ENCODE peak calls at places on chromosomes 5 and 9, in seven cellular contexts. A is CD8-positive, alpha-beta T cell; C is IMR-90; G is colonic mucosa; I is cardiac muscle cell; M is ovary; V is heart left ventricle. U is an unnamed sample. For H3K4me1, the result is how much of the 10 kb centered on the place peaks cover.

GRCh38 chr5:172347653-172348052 is 64.1 kb upstream of the UBTD2 start:
- DNase-seq in I (no peak), G (no peak), A (no peak), V (no peak), M (no peak), C (peak), U (no peak)

GRCh38 chr5:101878190-101878589 is 417.9 kb downstream of the SLCO4C1 start:
- DNase-seq in M (no peak), C (no peak), G (no peak), V (no peak), A (no peak), I (no peak), U (no peak)

GRCh38 chr9:22446950-22447606 is 454 bp downstream of the DMRTA1 start:
- DNase-seq in M (no peak), V (peak), I (peak), C (peak), A (peak), G (peak), U (peak)

GRCh38 chr5:78268361-78268760 is 26.1 kb downstream of the AP3B1 start:
- DNase-seq in A (no peak), M (no peak), G (no peak), V (no peak), I (no peak), C (no peak), U (no peak)

GRCh38 chr5:169298193-169298592 is 2.7 kb downstream of the SLIT3 start:
- DNase-seq in I (no peak), C (no peak), G (no peak), M (no peak), V (no peak), A (no peak), U (no peak)

GRCh38 chr9:68427216-68427994 is 71.0 kb downstream of the PGM5 start:
- DNase-seq in G (no peak), I (no peak), A (no peak), V (no peak), M (no peak), C (no peak), U (no peak)

GRCh38 chr5:87322381-87322780 is 54.7 kb downstream of the RASA1 start:
- DNase-seq in V (no peak), A (no peak), M (no peak), C (no peak), G (no peak), I (no peak), U (no peak)

GRCh38 chr9:104772707-104773106 is 8.8 kb downstream of the NIPSNAP3B start:
- DNase-seq in M (no peak), I (no peak), V (no peak), C (no peak), A (no peak), G (no peak), U (no peak)

GRCh38 chr5:100643473-100643872 is 108.3 kb downstream of the FAM174A start:
- DNase-seq in G (no peak), A (no peak), I (no peak), V (no peak), M (no peak), C (no peak), U (no peak)

GRCh38 chr5:72036951-72037350 is 70.3 kb upstream of the MAP1B start:
- DNase-seq in C (peak), M (no peak), A (no peak), V (no peak), I (peak), G (no peak), U (no peak)

GRCh38 chr9:122261469-122261881 is 3.2 kb downstream of the RBM18 start:
- DNase-seq in A (no peak), C (peak), I (no peak), V (peak), G (peak), M (peak), U (peak)

GRCh38 chr5:39624268-39624886 is 199.6 kb upstream of the DAB2 start:
- DNase-seq in C (peak), V (no peak), I (no peak), G (peak), A (no peak), M (no peak), U (peak)

GRCh38 chr9:12640021-12640587 is 53.1 kb upstream of the TYRP1 start:
- DNase-seq in I (peak), G (no peak), C (peak), A (no peak), M (no peak), V (no peak), U (no peak)

GRCh38 chr9:73269430-73270101 is 117.9 kb downstream of the ANXA1 start:
- DNase-seq in M (no peak), C (peak), G (no peak), I (peak), A (no peak), V (no peak), U (no peak)

GRCh38 chr9:114789006-114789405 is 16.8 kb downstream of the TNFSF15 start:
- DNase-seq in C (no peak), I (no peak), V (no peak), M (no peak), A (no peak), G (no peak), U (no peak)

GRCh38 chr5:79802995-79803394 is 113.4 kb downstream of the CMYA5 start:
- DNase-seq in V (no peak), I (no peak), A (no peak), M (no peak), C (peak), G (no peak), U (no peak)

GRCh38 chr9:82260691-82261090 is 272.1 kb downstream of the SPATA31D1 start:
- DNase-seq in A (no peak), I (no peak), V (no peak), M (no peak), C (no peak), G (no peak), U (no peak)

GRCh38 chr5:174227228-174227627 is 181.7 kb downstream of the NSG2 start:
- DNase-seq in M (no peak), A (no peak), G (no peak), V (no peak), I (no peak), C (no peak), U (no peak)

GRCh38 chr9:133855802-133856592 is 117.8 kb upstream of the SARDH start:
- DNase-seq in G (peak), I (no peak), A (no peak), M (no peak), C (peak), V (peak), U (peak)

GRCh38 chr9:90285946-90286345 is 356.7 kb downstream of the DIRAS2 start:
- DNase-seq in G (no peak), I (no peak), C (no peak), M (no peak), V (no peak), A (no peak), U (no peak)

GRCh38 chr5:82163459-82164108 is 114.6 kb downstream of the RPS23 start:
- DNase-seq in M (no peak), A (no peak), G (no peak), C (peak), I (no peak), V (no peak), U (no peak)

GRCh38 chr5:79697222-79698164 is 7.9 kb downstream of the CMYA5 start:
- DNase-seq in C (peak), G (no peak), V (no peak), A (no peak), I (peak), M (peak), U (no peak)

GRCh38 chr9:81564632-81565031 is 124.7 kb downstream of the TLE1 start:
- DNase-seq in C (no peak), I (no peak), M (no peak), G (no peak), A (no peak), V (no peak), U (no peak)

GRCh38 chr9:70420267-70421019 is 6.0 kb upstream of the KLF9 start:
- DNase-seq in G (peak), A (peak), V (peak), I (peak), C (peak), M (peak), U (peak)

GRCh38 chr5:173330151-173330855 is 2.1 kb upstream of the STC2 start:
- DNase-seq in A (no peak), M (no peak), G (no peak), C (no peak), V (no peak), I (peak), U (no peak)

GRCh38 chr5:79878721-79879336 is 112.2 kb downstream of the MTX3 start:
- DNase-seq in A (no peak), V (no peak), I (peak), G (no peak), M (no peak), C (no peak), U (no peak)

GRCh38 chr9:6382681-6383080 is 30.3 kb upstream of the UHRF2 start:
- DNase-seq in V (no peak), C (peak), I (no peak), M (no peak), A (no peak), G (no peak), U (no peak)

GRCh38 chr9:4298255-4299005 is 1.4 kb downstream of the GLIS3 start:
- DNase-seq in V (peak), I (peak), A (peak), G (peak), M (peak), C (peak), U (peak)

GRCh38 chr5:111224561-111224989 is 391 bp downstream of the CAMK4 start:
- DNase-seq in C (peak), V (peak), G (no peak), A (no peak), M (peak), I (no peak), U (no peak)

DNA sequence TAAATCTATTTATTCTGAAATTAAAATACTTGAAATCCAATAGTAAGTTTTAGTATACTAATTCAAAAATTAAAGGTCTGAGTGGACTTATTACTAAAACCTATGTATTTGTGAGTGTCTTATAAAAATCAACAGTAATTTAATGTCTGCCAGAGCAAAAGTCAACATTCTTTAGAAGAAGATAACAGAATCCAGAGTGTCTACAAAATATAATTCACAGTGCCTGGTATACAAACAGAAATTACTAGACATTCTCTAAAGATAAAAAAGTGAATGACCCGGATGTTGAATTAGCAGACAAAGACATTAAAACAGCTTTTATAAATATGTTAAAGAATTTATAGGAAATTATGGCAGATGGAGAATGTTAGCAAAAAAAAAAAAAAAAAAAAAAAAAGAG is 22.4 kb upstream of the IRX4 start:
- DNase-seq in G (no peak), V (no peak), M (no peak), C (no peak), A (no peak), I (no peak), U (no peak)
- H3K4me1 ChIP-seq in G (under half), V (under half), M (under half), C (under half), A (under half), I (under half), U (under half)

GRCh38 chr5:167970002-167970401 is 321.4 kb upstream of the WWC1 start:
- DNase-seq in M (no peak), G (no peak), I (no peak), V (no peak), C (peak), A (no peak), U (no peak)
- TF ChIP-seq CTCF in M (no peak), G (no peak), I (no peak), V (no peak), C (peak), A (no peak), U (no peak)

GRCh38 chr5:113606298-113607134 is 93.0 kb downstream of the YTHDC2 start:
- DNase-seq in A (peak), G (peak), M (peak), I (peak), C (peak), V (peak), U (no peak)
- H3K4me3 ChIP-seq in A (no peak), G (no peak), M (no peak), I (no peak), C (no peak), V (peak), U (no peak)

GRCh38 chr5:115585265-115585664 is 17.0 kb downstream of the TICAM2 start:
- DNase-seq in C (peak), A (no peak), I (no peak), M (no peak), G (no peak), V (no peak), U (no peak)

GRCh38 chr5:115588640-115589039 is 13.6 kb downstream of the TICAM2 start:
- DNase-seq in C (no peak), A (no peak), V (no peak), I (no peak), M (no peak), G (no peak), U (no peak)

GRCh38 chr5:115589043-115589442 is 13.2 kb downstream of the TICAM2 start:
- DNase-seq in V (peak), A (no peak), M (no peak), C (no peak), I (no peak), G (no peak), U (no peak)

GRCh38 chr5:115584501-115584900 is 17.8 kb downstream of the TICAM2 start:
- DNase-seq in C (no peak), G (no peak), V (no peak), M (no peak), I (no peak), A (no peak), U (no peak)

DNA sequence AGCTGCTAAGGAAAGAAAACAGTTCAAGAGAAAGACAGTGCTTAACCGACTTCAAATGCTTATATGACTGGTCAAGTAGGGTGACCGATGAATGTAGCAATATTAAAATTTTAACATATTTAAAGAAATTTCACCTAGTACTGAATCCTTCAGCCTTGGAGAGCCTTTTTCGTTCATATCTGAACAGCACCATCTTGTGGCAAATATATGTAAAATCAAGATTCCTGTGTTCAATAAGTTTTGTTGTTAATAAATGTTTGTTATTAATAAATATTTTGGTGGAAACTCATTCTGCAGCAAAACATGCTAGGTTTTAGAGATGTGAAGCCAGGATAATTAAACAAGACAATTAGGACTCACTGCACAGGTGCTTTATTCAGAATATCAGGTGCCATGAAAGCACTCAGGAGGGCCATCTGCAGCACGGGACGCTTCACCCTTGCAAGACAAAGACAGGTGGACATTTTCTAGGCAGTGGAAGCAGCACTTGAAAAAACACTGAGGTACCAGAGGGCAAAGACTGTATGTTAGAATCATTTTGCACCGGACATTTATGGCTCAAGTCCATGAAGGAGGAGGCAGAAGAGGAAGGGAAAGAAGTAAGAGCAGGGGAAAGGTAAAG is 15.6 kb downstream of the TICAM2 start:
- DNase-seq in C (peak), M (no peak), V (no peak), I (peak), A (no peak), G (no peak), U (no peak)
- H3K4me1 ChIP-seq in C (under half), M (under half), V (under half), I (under half), A (under half), G (under half), U (under half)